ENCODE peak calls at places on chromosome 9, in six cellular contexts. One of them, this sample, is unnamed.
A peak's percentile ranks its signal among the peaks of the same experiment; 100 is the strongest.

GRCh38 chr9:116661037-116661954 is 25.8 kb upstream of the TRIM32 start:
- DNase-seq in A549: peak; percentile 74
- DNase-seq in T-helper 2 cell treated with Interferon-gamma antibody and Interleukin-4, amounts not matched to agents 5 μg/mL and 100 μg/mL, for 36 hours: no peak
- DNase-seq in naive thymus-derived CD4-positive, alpha-beta T cell: no peak
- DNase-seq in GM12864: no peak
- DNase-seq in activated naive CD4-positive, alpha-beta T cell: no peak
- DNase-seq in this sample: peak; percentile 33

GRCh38 chr9:36846621-36847020 is 187.4 kb downstream of the PAX5 start:
- DNase-seq in A549: no peak
- DNase-seq in T-helper 2 cell treated with Interferon-gamma antibody and Interleukin-4, amounts not matched to agents 5 μg/mL and 100 μg/mL, for 36 hours: no peak
- DNase-seq in naive thymus-derived CD4-positive, alpha-beta T cell: no peak
- DNase-seq in GM12864: no peak
- DNase-seq in activated naive CD4-positive, alpha-beta T cell: no peak
- DNase-seq in this sample: no peak

GRCh38 chr9:108535526-108535925 is 320.3 kb downstream of the ACTL7B start:
- DNase-seq in A549: peak; percentile 27
- DNase-seq in T-helper 2 cell treated with Interferon-gamma antibody and Interleukin-4, amounts not matched to agents 5 μg/mL and 100 μg/mL, for 36 hours: no peak
- DNase-seq in naive thymus-derived CD4-positive, alpha-beta T cell: no peak
- DNase-seq in GM12864: no peak
- DNase-seq in activated naive CD4-positive, alpha-beta T cell: no peak
- DNase-seq in this sample: no peak

GRCh38 chr9:85723220-85723619 is 18.5 kb downstream of the AGTPBP1 start:
- DNase-seq in A549: no peak
- DNase-seq in T-helper 2 cell treated with Interferon-gamma antibody and Interleukin-4, amounts not matched to agents 5 μg/mL and 100 μg/mL, for 36 hours: no peak
- DNase-seq in naive thymus-derived CD4-positive, alpha-beta T cell: peak; percentile 40
- DNase-seq in GM12864: no peak
- DNase-seq in activated naive CD4-positive, alpha-beta T cell: peak; percentile 2
- DNase-seq in this sample: peak; percentile 77

GRCh38 chr9:130493476-130493875 is 48.7 kb downstream of the ASS1 start:
- DNase-seq in A549: no peak
- DNase-seq in T-helper 2 cell treated with Interferon-gamma antibody and Interleukin-4, amounts not matched to agents 5 μg/mL and 100 μg/mL, for 36 hours: no peak
- DNase-seq in naive thymus-derived CD4-positive, alpha-beta T cell: no peak
- DNase-seq in GM12864: no peak
- DNase-seq in activated naive CD4-positive, alpha-beta T cell: no peak
- DNase-seq in this sample: no peak

GRCh38 chr9:17422994-17423680 is 155.7 kb upstream of the SH3GL2 start:
- DNase-seq in A549: no peak
- DNase-seq in T-helper 2 cell treated with Interferon-gamma antibody and Interleukin-4, amounts not matched to agents 5 μg/mL and 100 μg/mL, for 36 hours: no peak
- DNase-seq in naive thymus-derived CD4-positive, alpha-beta T cell: no peak
- DNase-seq in GM12864: no peak
- DNase-seq in activated naive CD4-positive, alpha-beta T cell: no peak
- DNase-seq in this sample: no peak

GRCh38 chr9:127388037-127388855 is 8.7 kb upstream of the SLC2A8 start:
- DNase-seq in A549: peak; percentile 82
- DNase-seq in T-helper 2 cell treated with Interferon-gamma antibody and Interleukin-4, amounts not matched to agents 5 μg/mL and 100 μg/mL, for 36 hours: peak; percentile 87
- DNase-seq in naive thymus-derived CD4-positive, alpha-beta T cell: peak; percentile 67
- DNase-seq in GM12864: peak; percentile 21
- DNase-seq in activated naive CD4-positive, alpha-beta T cell: peak; percentile 52
- DNase-seq in this sample: peak; percentile 90

GRCh38 chr9:113504725-113505590 is 41.4 kb downstream of the RGS3 start:
- DNase-seq in A549: no peak
- DNase-seq in T-helper 2 cell treated with Interferon-gamma antibody and Interleukin-4, amounts not matched to agents 5 μg/mL and 100 μg/mL, for 36 hours: no peak
- DNase-seq in naive thymus-derived CD4-positive, alpha-beta T cell: no peak
- DNase-seq in GM12864: no peak
- DNase-seq in activated naive CD4-positive, alpha-beta T cell: no peak
- DNase-seq in this sample: no peak

GRCh38 chr9:109775516-109775915 is 4.5 kb upstream of the PALM2AKAP2 start:
- DNase-seq in A549: no peak
- DNase-seq in T-helper 2 cell treated with Interferon-gamma antibody and Interleukin-4, amounts not matched to agents 5 μg/mL and 100 μg/mL, for 36 hours: no peak
- DNase-seq in naive thymus-derived CD4-positive, alpha-beta T cell: no peak
- DNase-seq in GM12864: no peak
- DNase-seq in activated naive CD4-positive, alpha-beta T cell: no peak
- DNase-seq in this sample: no peak

GRCh38 chr9:127780126-127780885 is 1.8 kb upstream of the SH2D3C start:
- DNase-seq in A549: no peak
- DNase-seq in T-helper 2 cell treated with Interferon-gamma antibody and Interleukin-4, amounts not matched to agents 5 μg/mL and 100 μg/mL, for 36 hours: no peak
- DNase-seq in naive thymus-derived CD4-positive, alpha-beta T cell: no peak
- DNase-seq in GM12864: no peak
- DNase-seq in activated naive CD4-positive, alpha-beta T cell: no peak
- DNase-seq in this sample: no peak

GRCh38 chr9:23707249-23707648 is 118.8 kb downstream of the ELAVL2 start:
- DNase-seq in A549: no peak
- DNase-seq in T-helper 2 cell treated with Interferon-gamma antibody and Interleukin-4, amounts not matched to agents 5 μg/mL and 100 μg/mL, for 36 hours: no peak
- DNase-seq in naive thymus-derived CD4-positive, alpha-beta T cell: no peak
- DNase-seq in GM12864: no peak
- DNase-seq in activated naive CD4-positive, alpha-beta T cell: no peak
- DNase-seq in this sample: no peak

GRCh38 chr9:15510789-15511575 is at the start of gene PSIP1:
- DNase-seq in A549: peak; percentile 60
- DNase-seq in T-helper 2 cell treated with Interferon-gamma antibody and Interleukin-4, amounts not matched to agents 5 μg/mL and 100 μg/mL, for 36 hours: peak; percentile 86
- DNase-seq in naive thymus-derived CD4-positive, alpha-beta T cell: peak; percentile 82
- DNase-seq in GM12864: peak; percentile 84
- DNase-seq in activated naive CD4-positive, alpha-beta T cell: peak; percentile 82
- DNase-seq in this sample: peak; percentile 93

GRCh38 chr9:98503867-98504800 is 204.6 kb downstream of the GABBR2 start:
- DNase-seq in A549: no peak
- DNase-seq in T-helper 2 cell treated with Interferon-gamma antibody and Interleukin-4, amounts not matched to agents 5 μg/mL and 100 μg/mL, for 36 hours: no peak
- DNase-seq in naive thymus-derived CD4-positive, alpha-beta T cell: no peak
- DNase-seq in GM12864: no peak
- DNase-seq in activated naive CD4-positive, alpha-beta T cell: no peak
- DNase-seq in this sample: no peak

GRCh38 chr9:110255064-110255416 is 1.3 kb downstream of the TXN start:
- DNase-seq in A549: no peak
- DNase-seq in T-helper 2 cell treated with Interferon-gamma antibody and Interleukin-4, amounts not matched to agents 5 μg/mL and 100 μg/mL, for 36 hours: no peak
- DNase-seq in naive thymus-derived CD4-positive, alpha-beta T cell: no peak
- DNase-seq in GM12864: no peak
- DNase-seq in activated naive CD4-positive, alpha-beta T cell: no peak
- DNase-seq in this sample: peak; percentile 24

GRCh38 chr9:127919253-127919815 is 2.5 kb upstream of the ST6GALNAC4 start:
- DNase-seq in A549: peak; percentile 98
- DNase-seq in T-helper 2 cell treated with Interferon-gamma antibody and Interleukin-4, amounts not matched to agents 5 μg/mL and 100 μg/mL, for 36 hours: no peak
- DNase-seq in naive thymus-derived CD4-positive, alpha-beta T cell: no peak
- DNase-seq in GM12864: no peak
- DNase-seq in activated naive CD4-positive, alpha-beta T cell: no peak
- DNase-seq in this sample: no peak

GRCh38 chr9:77563205-77563604 is 84.9 kb downstream of the GNA14 start:
- DNase-seq in A549: no peak
- DNase-seq in T-helper 2 cell treated with Interferon-gamma antibody and Interleukin-4, amounts not matched to agents 5 μg/mL and 100 μg/mL, for 36 hours: no peak
- DNase-seq in naive thymus-derived CD4-positive, alpha-beta T cell: no peak
- DNase-seq in GM12864: no peak
- DNase-seq in activated naive CD4-positive, alpha-beta T cell: no peak
- DNase-seq in this sample: no peak

GRCh38 chr9:82332018-82332773 is 343.6 kb downstream of the SPATA31D1 start:
- DNase-seq in A549: peak; percentile 31
- DNase-seq in T-helper 2 cell treated with Interferon-gamma antibody and Interleukin-4, amounts not matched to agents 5 μg/mL and 100 μg/mL, for 36 hours: no peak
- DNase-seq in naive thymus-derived CD4-positive, alpha-beta T cell: no peak
- DNase-seq in GM12864: no peak
- DNase-seq in activated naive CD4-positive, alpha-beta T cell: no peak
- DNase-seq in this sample: no peak

GRCh38 chr9:113477661-113478060 is 14.1 kb downstream of the RGS3 start:
- DNase-seq in A549: no peak
- DNase-seq in T-helper 2 cell treated with Interferon-gamma antibody and Interleukin-4, amounts not matched to agents 5 μg/mL and 100 μg/mL, for 36 hours: no peak
- DNase-seq in naive thymus-derived CD4-positive, alpha-beta T cell: no peak
- DNase-seq in GM12864: no peak
- DNase-seq in activated naive CD4-positive, alpha-beta T cell: no peak
- DNase-seq in this sample: no peak

GRCh38 chr9:137078701-137079400 is 1.5 kb downstream of the UAP1L1 start:
- DNase-seq in A549: no peak
- DNase-seq in T-helper 2 cell treated with Interferon-gamma antibody and Interleukin-4, amounts not matched to agents 5 μg/mL and 100 μg/mL, for 36 hours: no peak
- DNase-seq in naive thymus-derived CD4-positive, alpha-beta T cell: no peak
- DNase-seq in GM12864: no peak
- DNase-seq in activated naive CD4-positive, alpha-beta T cell: no peak
- DNase-seq in this sample: no peak

GRCh38 chr9:94161673-94162072 is 77.4 kb downstream of the PTPDC1 start:
- DNase-seq in A549: no peak
- DNase-seq in T-helper 2 cell treated with Interferon-gamma antibody and Interleukin-4, amounts not matched to agents 5 μg/mL and 100 μg/mL, for 36 hours: no peak
- DNase-seq in naive thymus-derived CD4-positive, alpha-beta T cell: no peak
- DNase-seq in GM12864: no peak
- DNase-seq in activated naive CD4-positive, alpha-beta T cell: no peak
- DNase-seq in this sample: no peak

GRCh38 chr9:110599468-110599867 is 19.9 kb upstream of the SVEP1 start:
- DNase-seq in A549: no peak
- DNase-seq in T-helper 2 cell treated with Interferon-gamma antibody and Interleukin-4, amounts not matched to agents 5 μg/mL and 100 μg/mL, for 36 hours: no peak
- DNase-seq in naive thymus-derived CD4-positive, alpha-beta T cell: no peak
- DNase-seq in GM12864: no peak
- DNase-seq in activated naive CD4-positive, alpha-beta T cell: no peak
- DNase-seq in this sample: no peak

GRCh38 chr9:94912700-94913249 is 186.3 kb downstream of the AOPEP start:
- DNase-seq in A549: peak; percentile 73
- DNase-seq in T-helper 2 cell treated with Interferon-gamma antibody and Interleukin-4, amounts not matched to agents 5 μg/mL and 100 μg/mL, for 36 hours: no peak
- DNase-seq in naive thymus-derived CD4-positive, alpha-beta T cell: no peak
- DNase-seq in GM12864: no peak
- DNase-seq in activated naive CD4-positive, alpha-beta T cell: no peak
- DNase-seq in this sample: no peak

GRCh38 chr9:95504053-95504963 is 12.5 kb downstream of the PTCH1 start:
- DNase-seq in A549: peak; percentile 30
- DNase-seq in T-helper 2 cell treated with Interferon-gamma antibody and Interleukin-4, amounts not matched to agents 5 μg/mL and 100 μg/mL, for 36 hours: no peak
- DNase-seq in naive thymus-derived CD4-positive, alpha-beta T cell: no peak
- DNase-seq in GM12864: no peak
- DNase-seq in activated naive CD4-positive, alpha-beta T cell: no peak
- DNase-seq in this sample: no peak

GRCh38 chr9:19397845-19398244 is 11.0 kb upstream of the ACER2 start:
- DNase-seq in A549: no peak
- DNase-seq in T-helper 2 cell treated with Interferon-gamma antibody and Interleukin-4, amounts not matched to agents 5 μg/mL and 100 μg/mL, for 36 hours: no peak
- DNase-seq in naive thymus-derived CD4-positive, alpha-beta T cell: no peak
- DNase-seq in GM12864: no peak
- DNase-seq in activated naive CD4-positive, alpha-beta T cell: no peak
- DNase-seq in this sample: no peak

GRCh38 chr9:36796671-36797419 is 224.2 kb downstream of the MELK start:
- DNase-seq in A549: no peak
- DNase-seq in T-helper 2 cell treated with Interferon-gamma antibody and Interleukin-4, amounts not matched to agents 5 μg/mL and 100 μg/mL, for 36 hours: no peak
- DNase-seq in naive thymus-derived CD4-positive, alpha-beta T cell: no peak
- DNase-seq in GM12864: no peak
- DNase-seq in activated naive CD4-positive, alpha-beta T cell: no peak
- DNase-seq in this sample: no peak

GRCh38 chr9:7246917-7247538 is 489.3 kb downstream of the KDM4C start:
- DNase-seq in A549: no peak
- DNase-seq in T-helper 2 cell treated with Interferon-gamma antibody and Interleukin-4, amounts not matched to agents 5 μg/mL and 100 μg/mL, for 36 hours: no peak
- DNase-seq in naive thymus-derived CD4-positive, alpha-beta T cell: no peak
- DNase-seq in GM12864: no peak
- DNase-seq in activated naive CD4-positive, alpha-beta T cell: no peak
- DNase-seq in this sample: no peak

GRCh38 chr9:130522233-130522808 is 57.1 kb upstream of the FUBP3 start:
- DNase-seq in A549: no peak
- DNase-seq in T-helper 2 cell treated with Interferon-gamma antibody and Interleukin-4, amounts not matched to agents 5 μg/mL and 100 μg/mL, for 36 hours: no peak
- DNase-seq in naive thymus-derived CD4-positive, alpha-beta T cell: no peak
- DNase-seq in GM12864: no peak
- DNase-seq in activated naive CD4-positive, alpha-beta T cell: no peak
- DNase-seq in this sample: no peak

GRCh38 chr9:136089697-136090045 is 5.4 kb downstream of the NACC2 start:
- DNase-seq in A549: no peak
- DNase-seq in T-helper 2 cell treated with Interferon-gamma antibody and Interleukin-4, amounts not matched to agents 5 μg/mL and 100 μg/mL, for 36 hours: no peak
- DNase-seq in naive thymus-derived CD4-positive, alpha-beta T cell: no peak
- DNase-seq in GM12864: no peak
- DNase-seq in activated naive CD4-positive, alpha-beta T cell: no peak
- DNase-seq in this sample: peak; percentile 38

GRCh38 chr9:87464110-87464991 is 33.3 kb upstream of the DAPK1 start:
- DNase-seq in A549: no peak
- DNase-seq in T-helper 2 cell treated with Interferon-gamma antibody and Interleukin-4, amounts not matched to agents 5 μg/mL and 100 μg/mL, for 36 hours: peak; percentile 50
- DNase-seq in naive thymus-derived CD4-positive, alpha-beta T cell: no peak
- DNase-seq in GM12864: peak; percentile 68
- DNase-seq in activated naive CD4-positive, alpha-beta T cell: no peak
- DNase-seq in this sample: no peak